ENCODE peak calls at places on chromosomes 11 and 22, in four cellular contexts. Q, N, U and O are unnamed samples.
A peak's percentile ranks its signal among the peaks of the same experiment; 100 is the strongest.

GRCh38 chr22:46089426-46090041 is 60.8 kb upstream of the PPARA start:
- DNase-seq in Q (no peak), N (no peak), U (no peak), O (no peak)

GRCh38 chr11:93500759-93501158 is 42.4 kb downstream of the SMCO4 start:
- DNase-seq in Q (no peak), N (no peak), U (no peak), O (no peak)

GRCh38 chr11:76823481-76824028 is 37.2 kb upstream of the ACER3 start:
- DNase-seq in Q (peak; percentile 31), N (peak; percentile 88), U (no peak), O (peak; percentile 43)

GRCh38 chr11:117538256-117538655 is 210.6 kb downstream of the CEP164 start:
- DNase-seq in Q (no peak), N (no peak), U (no peak), O (no peak)

GRCh38 chr22:49046546-49047305 is 780.9 kb downstream of the BRD1 start:
- DNase-seq in Q (peak; percentile 50), N (peak; percentile 46), U (no peak), O (peak; percentile 81)

GRCh38 chr11:110000045-110000502 is 93.1 kb upstream of the ZC3H12C start:
- DNase-seq in Q (no peak), N (peak; percentile 23), U (peak; percentile 92), O (no peak)

GRCh38 chr11:85815186-85815911 is 4.4 kb upstream of the SYTL2 start:
- DNase-seq in Q (no peak), N (no peak), U (no peak), O (no peak)

GRCh38 chr11:69383946-69384547 is 90.1 kb downstream of the MYEOV start:
- DNase-seq in Q (no peak), N (no peak), U (no peak), O (no peak)

GRCh38 chr11:30465623-30466022 is 120.5 kb downstream of the MPPED2 start:
- DNase-seq in Q (no peak), N (no peak), U (no peak), O (no peak)

GRCh38 chr11:33551051-33551450 is 149.6 kb downstream of the C11orf91 start:
- DNase-seq in Q (no peak), N (no peak), U (no peak), O (no peak)

GRCh38 chr11:70070736-70071135 is 7.4 kb upstream of the ANO1 start:
- DNase-seq in Q (no peak), N (no peak), U (no peak), O (peak; percentile 23)

GRCh38 chr11:68168694-68169093 is 44.4 kb downstream of the KMT5B start:
- DNase-seq in Q (no peak), N (no peak), U (no peak), O (no peak)

DNA sequence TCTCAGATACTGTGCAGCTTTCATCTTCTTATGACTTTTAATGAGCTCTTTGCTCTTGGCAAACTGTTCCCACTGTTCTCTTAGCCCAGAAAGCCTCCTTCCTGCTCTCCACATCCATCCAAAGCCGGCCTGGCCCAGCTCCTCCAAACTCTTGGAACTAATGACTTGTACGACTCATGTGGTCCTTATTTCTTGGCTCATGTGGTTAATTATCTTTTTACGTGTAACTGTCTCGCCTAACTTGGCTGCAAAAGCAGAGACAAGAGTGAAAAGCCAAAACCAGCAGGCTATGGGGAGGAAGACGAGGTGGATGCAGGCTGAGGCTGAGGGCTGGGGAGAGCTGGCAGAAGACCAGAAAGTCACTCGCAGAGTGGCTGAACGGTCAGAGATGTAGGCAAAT is 5.5 kb downstream of the CSNK2A3 start:
- DNase-seq in Q (no peak), N (no peak), U (no peak), O (no peak)
- TF ChIP-seq SIN3A in Q (no peak), N (no peak), U (no peak), O (no peak)

GRCh38 chr11:45355706-45356041 is 69.5 kb upstream of the SYT13 start:
- DNase-seq in Q (no peak), N (no peak), U (no peak), O (no peak)

GRCh38 chr11:45354976-45355705 is 69.0 kb upstream of the SYT13 start:
- DNase-seq in Q (no peak), N (no peak), U (no peak), O (no peak)
- H2AFZ ChIP-seq in Q (no peak overlapping the region), N (no peak overlapping the region), U (peak overlapping the region; percentile 96), O (peak overlapping the region; percentile 43)

GRCh38 chr22:44045171-44045570 is 21.1 kb downstream of the PARVB start:
- DNase-seq in Q (no peak), N (no peak), U (no peak), O (no peak)
- TF ChIP-seq YY1 in Q (no peak), N (no peak), U (no peak), O (no peak)

GRCh38 chr22:36425977-36426523 is 38.3 kb upstream of the MYH9 start:
- DNase-seq in Q (peak; percentile 74), N (no peak), U (no peak), O (no peak)

GRCh38 chr22:36432592-36433317 is 45.0 kb upstream of the MYH9 start:
- DNase-seq in Q (peak; percentile 23), N (no peak), U (no peak), O (no peak)

GRCh38 chr22:36431977-36432376 is 44.2 kb upstream of the MYH9 start:
- DNase-seq in Q (no peak), N (no peak), U (no peak), O (no peak)

GRCh38 chr22:36433318-36434231 is 45.8 kb upstream of the MYH9 start:
- DNase-seq in Q (peak; percentile 66), N (no peak), U (no peak), O (no peak)

GRCh38 chr22:36430863-36431262 is 43.1 kb upstream of the MYH9 start:
- DNase-seq in Q (peak; percentile 52), N (no peak), U (no peak), O (no peak)
- TF ChIP-seq SIN3A in Q (no peak), N (no peak), U (no peak), O (no peak)

DNA sequence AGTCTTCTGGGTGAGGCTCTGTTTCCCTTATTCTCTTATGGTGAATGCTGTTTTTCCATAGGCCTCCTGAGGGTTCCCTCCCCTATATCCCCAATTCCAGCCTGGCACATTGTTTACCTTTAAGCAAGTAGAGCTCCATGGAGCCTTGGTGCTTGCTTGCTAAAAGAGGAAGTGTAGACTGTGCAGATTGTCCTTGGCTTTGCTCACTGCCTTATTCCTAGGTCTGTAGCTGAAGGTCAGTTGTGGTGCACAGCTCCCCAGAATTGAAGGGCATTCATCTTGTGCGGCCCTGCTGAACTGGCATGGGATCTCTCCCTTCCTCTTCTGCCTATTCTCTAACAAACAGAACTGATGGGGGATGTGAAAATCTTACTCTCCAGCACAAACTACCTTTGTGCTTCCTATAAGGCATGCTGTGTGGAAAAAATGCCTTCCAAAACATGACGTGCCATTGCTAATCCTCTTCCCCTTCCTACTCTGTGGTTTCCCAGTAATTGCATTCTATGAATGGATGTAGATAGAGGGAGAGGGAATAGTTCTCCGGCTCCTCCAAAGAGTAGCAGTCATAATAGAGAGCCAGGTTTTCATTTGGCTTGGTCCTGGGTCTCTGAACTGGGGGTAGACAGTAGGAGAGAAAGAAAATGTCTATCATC is 34.2 kb upstream of the PLET1 start:
- DNase-seq in Q (no peak), N (no peak), U (no peak), O (no peak)
- H2AFZ ChIP-seq in Q (no peak overlapping the region), N (no peak overlapping the region), U (no peak overlapping the region), O (no peak overlapping the region)

DNA sequence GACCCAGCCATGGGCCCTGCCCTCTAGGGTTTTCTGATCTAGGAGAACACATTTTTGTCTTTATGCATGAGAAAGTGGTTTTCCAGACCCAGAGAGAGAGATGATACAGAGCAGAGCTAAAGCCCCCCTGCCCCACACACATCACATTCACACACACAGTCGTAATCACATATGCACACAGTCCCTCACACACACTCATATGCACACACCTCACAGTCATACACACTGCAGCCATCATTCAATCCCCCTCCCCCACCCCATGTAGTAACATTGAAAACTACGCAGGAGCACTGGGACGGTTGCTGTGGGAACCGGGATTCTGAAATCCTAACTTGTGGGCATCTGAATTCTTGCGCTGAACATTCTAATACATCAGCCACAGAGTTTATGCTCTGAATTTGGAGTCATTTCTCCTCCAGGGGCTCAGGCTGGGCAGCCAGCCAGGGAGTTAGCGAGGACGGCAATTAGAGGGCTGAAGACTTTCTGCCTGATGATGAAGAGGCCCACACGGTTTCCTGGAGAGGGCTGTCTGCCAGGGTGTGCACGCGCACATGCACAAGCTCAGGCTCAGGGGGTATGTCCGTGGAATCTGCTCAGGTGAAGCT is 32.7 kb downstream of the CD6 start:
- DNase-seq in Q (no peak), N (no peak), U (no peak), O (no peak)
- TF ChIP-seq YY1 in Q (no peak), N (no peak), U (no peak), O (no peak)

DNA sequence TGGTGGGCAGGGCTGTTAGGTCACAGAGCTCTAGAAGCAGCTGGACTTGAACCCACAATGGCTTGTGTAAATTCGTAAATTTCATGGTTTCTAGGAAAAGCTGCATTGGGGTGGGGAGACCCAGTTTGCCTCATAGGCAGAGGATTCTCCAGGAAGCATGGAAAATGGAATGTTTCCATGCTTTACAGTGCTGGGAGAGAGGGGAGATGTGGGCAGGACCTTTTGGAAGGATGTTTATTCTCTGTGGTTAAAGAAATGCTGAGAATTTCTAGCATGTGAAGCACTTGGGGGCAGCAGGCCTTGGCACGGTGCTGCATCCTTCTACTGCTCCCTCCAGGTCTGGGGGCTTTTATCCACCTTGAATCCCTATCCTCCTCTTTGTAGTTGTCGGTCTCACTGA is 46.3 kb downstream of the TRAF6 start:
- DNase-seq in Q (no peak), N (no peak), U (no peak), O (no peak)
- TF ChIP-seq SIN3A in Q (no peak), N (no peak), U (no peak), O (no peak)